ENCODE peak calls at places on chromosomes 6 and 20, in five cellular contexts. Q is osteocyte, B is cardiac fibroblast, N is IMR-90, O is left lung. C is an unnamed sample.

GRCh38 chr6:167846997-167847606 is 20.4 kb downstream of the AFDN start:
- DNase-seq in N (no peak), B (no peak), Q (no peak), O (no peak), C (no peak)

GRCh38 chr6:72783667-72784066 is 161.8 kb downstream of the KCNQ5 start:
- DNase-seq in B (peak), O (no peak), Q (no peak), N (peak), C (no peak)

GRCh38 chr6:47440722-47441121 is 36.9 kb upstream of the CD2AP start:
- DNase-seq in N (no peak), B (no peak), O (no peak), Q (no peak), C (no peak)

GRCh38 chr20:50314326-50314725 is 123.7 kb downstream of the CEBPB start:
- DNase-seq in B (no peak), N (no peak), O (no peak), Q (no peak), C (no peak)

GRCh38 chr6:161370882-161371281 is 97.0 kb upstream of the AGPAT4 start:
- DNase-seq in B (peak), N (peak), O (no peak), Q (no peak), C (peak)

GRCh38 chr6:52174118-52174517 is 12.1 kb upstream of the IL17A start:
- DNase-seq in N (no peak), Q (no peak), O (no peak), B (no peak), C (no peak)

GRCh38 chr6:148831531-148831930 is 84.7 kb downstream of the UST start:
- DNase-seq in Q (no peak), N (peak), O (no peak), B (peak), C (no peak)

GRCh38 chr20:52081791-52082190 is 109.8 kb downstream of the ZFP64 start:
- DNase-seq in B (no peak), O (no peak), Q (no peak), N (no peak), C (no peak)

GRCh38 chr6:156873654-156874380 is 96.6 kb downstream of the ARID1B start:
- DNase-seq in Q (no peak), O (no peak), N (no peak), B (no peak), C (no peak)

GRCh38 chr6:156877126-156877863 is 100.1 kb downstream of the ARID1B start:
- DNase-seq in N (no peak), B (no peak), Q (no peak), O (no peak), C (no peak)

GRCh38 chr6:156878688-156879087 is 101.5 kb downstream of the ARID1B start:
- DNase-seq in N (no peak), Q (no peak), B (no peak), O (no peak), C (no peak)

GRCh38 chr6:156875062-156875461 is 97.9 kb downstream of the ARID1B start:
- DNase-seq in B (no peak), N (no peak), O (no peak), Q (no peak), C (no peak)

DNA sequence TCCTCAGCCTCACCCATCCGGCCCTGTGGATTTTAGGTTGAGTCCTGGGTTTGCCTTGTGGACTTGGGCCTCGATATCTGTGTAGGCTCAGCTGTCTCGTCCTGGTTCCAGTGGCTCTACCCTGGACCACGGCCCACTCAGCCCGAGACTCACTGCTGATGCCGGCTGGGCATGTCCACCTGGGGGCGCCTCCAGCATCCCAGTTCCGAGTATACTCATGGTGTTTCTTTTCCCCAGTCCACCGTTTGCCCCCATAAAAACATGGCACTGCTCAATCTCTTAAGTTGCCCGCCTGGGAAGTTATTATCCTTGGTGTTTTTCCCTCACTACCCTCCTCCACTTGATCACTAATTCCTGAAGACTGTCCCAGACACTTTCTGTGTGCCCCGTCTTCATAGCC is 99.1 kb downstream of the ARID1B start:
- DNase-seq in N (no peak), O (no peak), Q (no peak), B (no peak), C (no peak)
- TF ChIP-seq CTCF in N (peak), O (no peak), Q (peak), B (peak), C (no peak)

GRCh38 chr20:43658723-43659419 is 8.0 kb upstream of the MYBL2 start:
- DNase-seq in O (no peak), B (no peak), Q (no peak), N (no peak), C (no peak)
- TF ChIP-seq CTCF in O (no peak), B (no peak), Q (peak), N (no peak), C (no peak)

GRCh38 chr6:160221423-160221822 is 37.2 kb downstream of the SLC22A2 start:
- DNase-seq in O (no peak), Q (no peak), B (peak), N (no peak), C (no peak)
- TF ChIP-seq CTCF in O (peak), Q (no peak), B (no peak), N (no peak), C (no peak)

GRCh38 chr6:11750682-11751081 is 27.9 kb downstream of the ADTRP start:
- DNase-seq in O (no peak), N (peak), B (no peak), Q (no peak), C (no peak)

GRCh38 chr6:11754625-11755289 is 23.8 kb downstream of the ADTRP start:
- DNase-seq in O (no peak), B (peak), Q (no peak), N (peak), C (no peak)

GRCh38 chr6:11755725-11756124 is 22.9 kb downstream of the ADTRP start:
- DNase-seq in N (no peak), Q (no peak), O (no peak), B (peak), C (no peak)

GRCh38 chr6:11753798-11754197 is 24.8 kb downstream of the ADTRP start:
- DNase-seq in O (no peak), Q (no peak), B (no peak), N (no peak), C (no peak)

GRCh38 chr6:11752350-11752749 is 26.3 kb downstream of the ADTRP start:
- DNase-seq in O (no peak), N (no peak), B (no peak), Q (no peak), C (no peak)
- TF ChIP-seq CTCF in O (no peak), N (no peak), B (no peak), Q (no peak), C (no peak)

GRCh38 chr20:2871111-2871465 is 2.2 kb upstream of the PTPRA start:
- DNase-seq in B (peak), Q (no peak), N (peak), O (no peak), C (no peak)
- TF ChIP-seq CTCF in B (no peak), Q (no peak), N (no peak), O (no peak), C (no peak)

GRCh38 chr6:36019167-36019566 is 5.3 kb downstream of the SLC26A8 start:
- DNase-seq in B (no peak), Q (no peak), O (no peak), N (no peak), C (no peak)

GRCh38 chr6:36024154-36024760 is at the start of gene SLC26A8:
- DNase-seq in O (no peak), B (no peak), Q (peak), N (no peak), C (no peak)

GRCh38 chr6:36015666-36016065 is 8.8 kb downstream of the SLC26A8 start:
- DNase-seq in B (no peak), N (no peak), O (no peak), Q (no peak), C (no peak)

DNA sequence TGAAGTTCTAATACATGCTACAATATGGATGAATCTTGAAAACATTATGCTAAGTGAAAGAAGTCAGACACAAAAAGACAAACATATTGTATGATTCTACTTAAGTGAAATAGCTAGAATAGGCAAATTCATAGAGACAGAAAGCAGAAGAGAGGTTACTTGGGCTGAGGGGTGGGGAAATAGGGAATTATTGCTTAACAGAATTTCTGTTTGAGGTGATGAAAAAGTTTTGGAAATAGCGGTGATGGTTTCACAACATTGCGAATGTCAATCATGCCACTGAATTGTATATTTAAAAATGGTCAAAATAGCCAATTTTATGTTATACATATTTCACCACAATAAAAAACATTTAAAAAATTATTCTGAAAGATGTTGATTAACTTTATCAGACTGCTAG is 6.1 kb downstream of the SLC26A8 start:
- DNase-seq in Q (no peak), N (no peak), B (no peak), O (no peak), C (no peak)
- TF ChIP-seq CTCF in Q (no peak), N (no peak), B (no peak), O (no peak), C (no peak)

C was measured in CD14-positive monocyte.